ENCODE peak calls at places on chromosomes 16 and 17, in four cellular contexts. A is mesendoderm, I is IMR-90, S is H1. Y is an unnamed sample.

GRCh38 chr17:32813021-32813420 is 63.9 kb downstream of the MYO1D start:
- DNase-seq in A (no peak), I (no peak), S (no peak), Y (no peak)

GRCh38 chr17:47941246-47941997 is at the start of gene PNPO:
- DNase-seq in A (peak; percentile 97), I (peak; percentile 97), S (peak; percentile 56), Y (peak; percentile 96)

GRCh38 chr16:56657555-56658430 is at the start of gene MT1F:
- DNase-seq in A (peak; percentile 90), I (peak; percentile 28), S (peak; percentile 64), Y (peak; percentile 96)

GRCh38 chr16:89577055-89577759 is 1.6 kb downstream of the CPNE7 start:
- DNase-seq in A (no peak), I (no peak), S (no peak), Y (no peak)

GRCh38 chr16:50547944-50548658 is at the start of gene NKD1:
- DNase-seq in A (peak; percentile 87), I (peak; percentile 9), S (no peak), Y (peak; percentile 80)

GRCh38 chr17:63919311-63919723 is 678 bp upstream of the GH1 start:
- DNase-seq in A (peak; percentile 67), I (peak; percentile 51), S (no peak), Y (peak; percentile 88)

GRCh38 chr17:49436174-49436573 is 21.5 kb upstream of the PHB1 start:
- DNase-seq in A (no peak), I (no peak), S (no peak), Y (no peak)

GRCh38 chr17:10447035-10447931 is 22.1 kb downstream of the MYH4 start:
- DNase-seq in A (no peak), I (no peak), S (no peak), Y (no peak)

GRCh38 chr17:77666881-77667395 is 291.6 kb upstream of the TNRC6C start:
- DNase-seq in A (no peak), I (no peak), S (no peak), Y (no peak)

GRCh38 chr17:60170835-60171752 is 21.3 kb downstream of the CA4 start:
- DNase-seq in A (no peak), I (peak; percentile 36), S (no peak), Y (peak; percentile 43)

GRCh38 chr17:60167095-60167741 is 17.4 kb downstream of the CA4 start:
- DNase-seq in A (no peak), I (no peak), S (no peak), Y (no peak)

GRCh38 chr17:60168654-60169053 is 18.9 kb downstream of the CA4 start:
- DNase-seq in A (no peak), I (no peak), S (no peak), Y (peak; percentile 50)

GRCh38 chr17:60171753-60172079 is 21.9 kb downstream of the CA4 start:
- DNase-seq in A (no peak), I (no peak), S (no peak), Y (no peak)

DNA sequence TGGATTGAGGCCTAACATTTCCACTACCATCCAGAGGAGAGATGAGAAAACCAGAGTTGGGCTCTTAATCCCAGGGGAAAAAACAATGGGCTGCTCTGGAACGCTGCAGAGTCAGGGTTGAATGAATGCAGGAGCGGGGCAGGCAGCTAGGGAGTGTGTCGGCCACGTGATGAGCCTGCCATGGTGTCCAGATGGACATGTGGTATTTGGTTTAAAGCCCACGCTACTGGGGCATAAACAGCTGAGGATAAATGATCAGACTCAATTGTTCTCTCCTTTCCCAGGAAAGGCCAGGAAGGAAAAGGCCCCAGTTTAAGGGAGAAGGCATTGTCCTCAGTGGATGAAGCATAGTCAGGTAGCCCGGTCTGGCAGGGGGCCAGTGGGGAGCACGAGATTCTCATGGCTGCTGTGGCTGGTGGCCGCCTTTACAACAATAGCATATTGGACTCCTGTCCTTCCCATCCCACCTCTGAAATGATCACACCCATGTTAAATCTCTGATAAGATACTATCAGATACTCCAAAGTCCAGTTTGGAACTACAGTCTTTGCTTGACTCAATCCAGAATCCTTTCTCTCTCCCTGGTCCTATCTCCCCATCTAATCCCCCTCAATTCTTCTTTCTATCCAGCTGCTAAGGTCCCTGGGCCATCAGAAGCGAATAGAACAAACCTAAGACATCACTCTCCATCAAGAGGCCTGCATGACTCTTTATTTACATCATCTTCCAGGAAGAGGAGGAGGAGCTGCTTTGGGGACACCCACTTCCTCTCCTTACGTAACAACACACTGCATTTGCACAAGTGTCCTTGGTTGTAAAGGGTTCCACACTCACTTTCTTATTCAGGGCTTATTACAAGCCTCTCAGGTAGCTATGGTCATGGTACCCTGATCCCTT is 20.4 kb downstream of the CA4 start:
- DNase-seq in A (no peak), I (peak; percentile 41), S (no peak), Y (no peak)
- H3K18ac ChIP-seq in A (no peak overlapping the region), I (no peak overlapping the region), S (no peak overlapping the region), Y (no peak overlapping the region)

GRCh38 chr17:44297975-44298374 is 10.4 kb upstream of the RUNDC3A start:
- DNase-seq in A (no peak), I (no peak), S (no peak), Y (no peak)
- H4K5ac ChIP-seq in A (no peak overlapping the region), I (no peak overlapping the region), S (no peak overlapping the region), Y (no peak overlapping the region)

GRCh38 chr16:63904182-63904581 is 1217.7 kb downstream of the CDH11 start:
- DNase-seq in A (no peak), I (no peak), S (no peak), Y (no peak)
- H3K18ac ChIP-seq in A (no peak overlapping the region), I (no peak overlapping the region), S (no peak overlapping the region), Y (no peak overlapping the region)

DNA sequence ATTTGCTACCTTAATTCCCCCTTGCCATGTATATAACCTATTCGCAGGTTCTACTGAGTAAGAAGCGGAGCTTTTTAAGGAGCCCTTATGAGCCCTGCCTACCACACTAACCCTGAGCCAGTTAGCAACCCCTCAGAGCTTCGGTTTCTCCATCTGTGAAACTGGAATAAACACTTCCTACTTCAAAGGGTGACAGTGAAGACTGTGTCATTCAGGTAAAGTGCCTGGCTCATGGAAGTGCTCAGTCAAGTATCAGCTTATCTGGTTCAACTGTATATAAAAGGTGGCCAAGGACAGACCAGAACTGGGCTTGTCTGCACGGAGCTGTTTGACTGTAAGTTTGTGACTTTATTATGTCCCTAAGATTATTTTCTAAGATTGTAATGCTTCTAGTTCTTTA is 31.0 kb downstream of the TXNDC11 start:
- DNase-seq in A (no peak), I (no peak), S (no peak), Y (no peak)
- H4K5ac ChIP-seq in A (no peak overlapping the region), I (no peak overlapping the region), S (no peak overlapping the region), Y (no peak overlapping the region)

GRCh38 chr17:38542286-38542685 is 63.5 kb downstream of the SRCIN1 start:
- DNase-seq in A (no peak), I (no peak), S (no peak), Y (peak; percentile 30)
- H3K18ac ChIP-seq in A (no peak overlapping the region), I (no peak overlapping the region), S (no peak overlapping the region), Y (no peak overlapping the region)

Y was measured in H9.